ENCODE peak calls at places on chromosomes 16 and 17, in five cellular contexts. U is GM12878, M is IMR-90, J is A549, X is SK-N-SH. B is an unnamed sample.

GRCh38 chr16:1310832-1311200 is 1.4 kb downstream of the UBE2I start:
- DNase-seq in U (no peak), M (no peak), J (no peak), X (no peak), B (no peak)

GRCh38 chr17:19374136-19374535 is 4.2 kb upstream of the MAPK7 start:
- DNase-seq in U (no peak), M (no peak), J (no peak), X (no peak), B (no peak)

GRCh38 chr16:2095918-2096582 is 39.6 kb downstream of the PKD1 start:
- DNase-seq in U (no peak), M (no peak), J (no peak), X (peak; percentile 24), B (no peak)

GRCh38 chr16:48820379-48820778 is 210.4 kb upstream of the N4BP1 start:
- DNase-seq in U (no peak), M (no peak), J (no peak), X (no peak), B (no peak)

GRCh38 chr16:27920391-27920891 is 143.1 kb downstream of the GSG1L start:
- DNase-seq in U (no peak), M (no peak), J (peak; percentile 38), X (peak; percentile 80), B (no peak)

GRCh38 chr16:2008009-2008526 is 1.6 kb downstream of the ZNF598 start:
- DNase-seq in U (no peak), M (peak; percentile 34), J (no peak), X (no peak), B (peak; percentile 53)

GRCh38 chr17:7261377-7262191 is 694 bp downstream of the CLDN7 start:
- DNase-seq in U (no peak), M (no peak), J (no peak), X (peak; percentile 76), B (no peak)

GRCh38 chr16:30786115-30786935 is 680 bp downstream of the ZNF629 start:
- DNase-seq in U (no peak), M (peak; percentile 62), J (peak; percentile 68), X (peak; percentile 91), B (peak; percentile 68)

GRCh38 chr16:57509231-57509923 is 23.1 kb upstream of the DOK4 start:
- DNase-seq in U (no peak), M (no peak), J (no peak), X (no peak), B (no peak)

GRCh38 chr16:25633549-25633948 is 58.2 kb upstream of the HS3ST4 start:
- DNase-seq in U (no peak), M (no peak), J (no peak), X (no peak), B (peak; percentile 42)

GRCh38 chr17:47862621-47863440 is 11.9 kb upstream of the SP6 start:
- DNase-seq in U (no peak), M (peak; percentile 90), J (peak; percentile 91), X (no peak), B (no peak)

GRCh38 chr16:22001591-22001990 is 675 bp upstream of the PDZD9 start:
- DNase-seq in U (no peak), M (peak; percentile 71), J (no peak), X (no peak), B (peak; percentile 20)

GRCh38 chr16:15952265-15952711 is 2.9 kb downstream of the ABCC1 start:
- DNase-seq in U (no peak), M (no peak), J (no peak), X (peak; percentile 27), B (no peak)

GRCh38 chr17:45339646-45340605 is 23.1 kb upstream of the MAP3K14 start:
- DNase-seq in U (no peak), M (no peak), J (no peak), X (no peak), B (no peak)

GRCh38 chr17:33987162-33987561 is 267.9 kb upstream of the CCL2 start:
- DNase-seq in U (no peak), M (no peak), J (no peak), X (no peak), B (no peak)

GRCh38 chr17:44334315-44335181 is 9.9 kb upstream of the SLC25A39 start:
- DNase-seq in U (no peak), M (peak; percentile 15), J (no peak), X (no peak), B (no peak)

GRCh38 chr16:86567701-86568571 is 1.3 kb downstream of the FOXC2 start:
- DNase-seq in U (no peak), M (peak; percentile 39), J (no peak), X (no peak), B (no peak)

GRCh38 chr16:27174798-27175197 is 28.5 kb upstream of the KDM8 start:
- DNase-seq in U (no peak), M (peak; percentile 53), J (peak; percentile 52), X (no peak), B (peak; percentile 29)

GRCh38 chr16:12225816-12226480 is 249.4 kb downstream of the SNX29 start:
- DNase-seq in U (no peak), M (peak; percentile 53), J (no peak), X (no peak), B (no peak)

GRCh38 chr16:12229759-12230594 is 253.4 kb downstream of the SNX29 start:
- DNase-seq in U (no peak), M (peak; percentile 71), J (no peak), X (no peak), B (no peak)

GRCh38 chr16:12228079-12228606 is 251.6 kb downstream of the SNX29 start:
- DNase-seq in U (no peak), M (no peak), J (no peak), X (no peak), B (no peak)

GRCh38 chr16:12231666-12232065 is 255.1 kb downstream of the SNX29 start:
- DNase-seq in U (no peak), M (peak; percentile 91), J (no peak), X (no peak), B (no peak)

GRCh38 chr16:12228607-12229499 is 252.3 kb downstream of the SNX29 start:
- DNase-seq in U (no peak), M (peak; percentile 71), J (peak; percentile 57), X (peak; percentile 63), B (peak; percentile 59)
- H3K4me2 ChIP-seq in U (no peak overlapping the region), M (no peak overlapping the region), J (peak overlapping the region; percentile 6), X (no peak overlapping the region), B (peak overlapping the region; percentile 46)

GRCh38 chr17:76585649-76586593 is at the start of gene ST6GALNAC2:
- DNase-seq in U (no peak), M (no peak), J (peak; percentile 70), X (peak; percentile 94), B (peak; percentile 44)
- TF ChIP-seq USF2 in U (no peak), M (no peak), J (no peak), X (no peak), B (no peak)

GRCh38 chr16:77789646-77790370 is 1.4 kb downstream of the VAT1L start:
- DNase-seq in U (no peak), M (no peak), J (no peak), X (no peak), B (no peak)
- H3K4me2 ChIP-seq in U (no peak overlapping the region), M (peak overlapping the region; percentile 82), J (no peak overlapping the region), X (peak overlapping the region; percentile 84), B (no peak overlapping the region)

GRCh38 chr17:77869665-77870132 is 88.8 kb upstream of the TNRC6C start:
- DNase-seq in U (peak; percentile 87), M (no peak), J (no peak), X (no peak), B (no peak)
- TF ChIP-seq USF2 in U (no peak), M (no peak), J (no peak), X (no peak), B (no peak)

DNA sequence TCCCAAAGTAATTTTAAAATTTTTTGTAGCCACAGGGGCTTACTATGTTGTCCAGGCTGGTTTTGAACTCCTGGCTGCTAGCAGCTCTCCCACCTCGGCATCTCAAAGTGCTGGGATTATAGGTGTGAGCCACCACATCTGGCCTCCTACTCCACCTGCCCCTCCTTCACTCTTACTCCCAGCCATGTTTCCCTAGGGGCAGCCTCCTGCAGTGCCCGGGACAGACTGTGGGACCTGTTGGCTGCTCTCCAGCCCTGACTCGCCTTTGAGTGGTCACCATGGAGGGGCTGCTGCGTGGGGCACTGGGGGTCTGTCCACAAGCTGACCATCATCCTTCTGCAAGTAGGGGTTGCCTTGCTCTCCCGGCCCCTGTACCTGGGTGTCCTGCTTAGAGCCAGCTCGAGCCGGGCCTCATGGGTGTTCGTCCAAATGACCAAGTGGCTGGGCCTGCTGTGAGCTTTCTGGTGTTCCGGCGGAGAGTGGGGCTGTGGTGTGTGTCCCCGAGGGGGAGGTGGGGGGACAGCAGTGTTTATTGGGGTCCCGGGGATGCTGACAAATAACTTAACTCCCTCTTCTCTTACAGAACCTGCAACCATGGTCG is 16.6 kb downstream of the SPIRE2 start:
- DNase-seq in U (no peak), M (no peak), J (no peak), X (no peak), B (no peak)
- H3K4me2 ChIP-seq in U (no peak overlapping the region), M (no peak overlapping the region), J (no peak overlapping the region), X (no peak overlapping the region), B (no peak overlapping the region)

GRCh38 chr17:22265807-22266206 is 573.5 kb downstream of the KCNJ18 start:
- DNase-seq in U (no peak), M (no peak), J (no peak), X (no peak), B (no peak)
- TF ChIP-seq USF2 in U (no peak), M (no peak), J (no peak), X (no peak), B (no peak)

GRCh38 chr17:5210091-5210490 is 18.4 kb upstream of the ZNF594 start:
- DNase-seq in U (no peak), M (no peak), J (no peak), X (no peak), B (no peak)
- H3K4me2 ChIP-seq in U (no peak overlapping the region), M (no peak overlapping the region), J (no peak overlapping the region), X (no peak overlapping the region), B (no peak overlapping the region)

DNA sequence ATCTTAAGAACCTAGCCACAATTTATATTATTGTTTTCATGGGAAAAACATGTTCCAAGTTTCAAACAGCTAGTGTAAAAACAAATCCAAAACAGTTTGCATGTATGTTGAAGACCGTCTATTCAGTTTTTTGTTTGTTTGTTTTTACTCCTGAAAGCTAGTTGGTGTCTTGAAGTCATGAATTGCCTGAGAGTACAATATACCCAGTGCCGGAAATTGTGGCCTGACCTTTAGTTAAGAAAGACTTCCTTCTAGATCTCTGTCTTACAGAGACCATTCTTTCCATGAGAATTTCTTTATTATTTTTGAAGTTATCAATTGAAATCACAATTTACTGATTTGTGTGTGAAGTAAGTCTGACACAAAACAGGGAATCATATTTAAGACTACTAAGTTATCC is 474.8 kb downstream of the KCNJ2 start:
- DNase-seq in U (no peak), M (no peak), J (no peak), X (no peak), B (no peak)
- TF ChIP-seq USF2 in U (no peak), M (no peak), J (no peak), X (no peak), B (no peak)

DNA sequence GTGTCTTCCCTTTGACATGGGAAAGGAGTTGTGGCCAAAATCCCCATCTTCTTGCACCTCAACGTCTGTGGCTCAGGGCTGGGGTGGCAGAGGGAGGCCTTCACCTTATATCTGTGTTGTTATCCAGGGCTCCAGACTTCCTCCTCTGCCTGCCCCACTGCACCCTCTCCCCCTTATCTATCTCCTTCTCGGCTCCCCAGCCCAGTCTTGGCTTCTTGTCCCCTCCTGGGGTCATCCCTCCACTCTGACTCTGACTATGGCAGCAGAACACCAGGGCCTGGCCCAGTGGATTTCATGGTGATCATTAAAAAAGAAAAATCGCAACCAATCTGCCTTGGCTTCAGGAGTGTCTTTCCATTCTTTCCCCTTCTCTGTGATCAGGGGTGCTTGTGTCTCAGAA is 906 bp upstream of the MRM1 start:
- DNase-seq in U (no peak), M (no peak), J (no peak), X (no peak), B (peak; percentile 87)
- H3K4me2 ChIP-seq in U (peak overlapping the region; percentile 100), M (peak overlapping the region; percentile 78), J (peak overlapping the region; percentile 95), X (peak overlapping the region; percentile 94), B (peak overlapping the region; percentile 99)